ENCODE peak calls at places on chromosomes 5 and 9, in ten cellular contexts. One of them, this sample, is unnamed.

GRCh38 chr9:112249277-112249676 is 74.2 kb upstream of the SUSD1 start:
- DNase-seq in NCI-H1105 treated with DMSO at 0.1 percent for 48 hours: no peak
- DNase-seq in GM10248: peak; percentile 36
- DNase-seq in activated CD8-positive, alpha-beta memory T cell treated with anti-CD3 and anti-CD28 coated beads for 24 hours: no peak
- DNase-seq in T-helper 2 cell: no peak
- DNase-seq in renal cortical epithelial cell: peak; percentile 11
- DNase-seq in ovary: no peak
- DNase-seq in coronary artery: no peak
- DNase-seq in SW 1271: no peak
- DNase-seq in GM23248: peak; percentile 55
- DNase-seq in this sample: no peak

GRCh38 chr9:130837002-130837511 is 2.0 kb downstream of the ABL1 start:
- DNase-seq in T-helper 2 cell: no peak
- DNase-seq in GM10248: no peak
- DNase-seq in SW 1271: peak; percentile 44
- DNase-seq in renal cortical epithelial cell: peak; percentile 79
- DNase-seq in GM23248: peak; percentile 86
- DNase-seq in NCI-H1105 treated with DMSO at 0.1 percent for 48 hours: no peak
- DNase-seq in coronary artery: no peak
- DNase-seq in ovary: no peak
- DNase-seq in activated CD8-positive, alpha-beta memory T cell treated with anti-CD3 and anti-CD28 coated beads for 24 hours: no peak
- DNase-seq in this sample: no peak

GRCh38 chr5:103674321-103674720 is 111.7 kb upstream of the NUDT12 start:
- DNase-seq in coronary artery: no peak
- DNase-seq in SW 1271: no peak
- DNase-seq in renal cortical epithelial cell: no peak
- DNase-seq in activated CD8-positive, alpha-beta memory T cell treated with anti-CD3 and anti-CD28 coated beads for 24 hours: no peak
- DNase-seq in GM10248: no peak
- DNase-seq in ovary: no peak
- DNase-seq in GM23248: no peak
- DNase-seq in T-helper 2 cell: no peak
- DNase-seq in NCI-H1105 treated with DMSO at 0.1 percent for 48 hours: peak; percentile 100
- DNase-seq in this sample: no peak

GRCh38 chr9:81588148-81588874 is 101.0 kb downstream of the TLE1 start:
- DNase-seq in T-helper 2 cell: no peak
- DNase-seq in GM23248: peak; percentile 90
- DNase-seq in activated CD8-positive, alpha-beta memory T cell treated with anti-CD3 and anti-CD28 coated beads for 24 hours: no peak
- DNase-seq in GM10248: no peak
- DNase-seq in renal cortical epithelial cell: peak; percentile 99
- DNase-seq in coronary artery: peak; percentile 86
- DNase-seq in ovary: no peak
- DNase-seq in SW 1271: no peak
- DNase-seq in NCI-H1105 treated with DMSO at 0.1 percent for 48 hours: no peak
- DNase-seq in this sample: no peak

GRCh38 chr5:125700380-125700856 is 722.8 kb upstream of the GRAMD2B start:
- DNase-seq in NCI-H1105 treated with DMSO at 0.1 percent for 48 hours: no peak
- DNase-seq in T-helper 2 cell: no peak
- DNase-seq in activated CD8-positive, alpha-beta memory T cell treated with anti-CD3 and anti-CD28 coated beads for 24 hours: no peak
- DNase-seq in GM23248: no peak
- DNase-seq in coronary artery: no peak
- DNase-seq in SW 1271: no peak
- DNase-seq in ovary: no peak
- DNase-seq in GM10248: no peak
- DNase-seq in renal cortical epithelial cell: peak; percentile 74
- DNase-seq in this sample: no peak

GRCh38 chr5:149177911-149178565 is 36.7 kb downstream of the ABLIM3 start:
- DNase-seq in ovary: no peak
- DNase-seq in GM23248: no peak
- DNase-seq in T-helper 2 cell: no peak
- DNase-seq in SW 1271: no peak
- DNase-seq in coronary artery: no peak
- DNase-seq in renal cortical epithelial cell: no peak
- DNase-seq in activated CD8-positive, alpha-beta memory T cell treated with anti-CD3 and anti-CD28 coated beads for 24 hours: no peak
- DNase-seq in GM10248: no peak
- DNase-seq in NCI-H1105 treated with DMSO at 0.1 percent for 48 hours: no peak
- DNase-seq in this sample: no peak

GRCh38 chr9:132894343-132894742 is 15.6 kb downstream of the SPACA9 start:
- DNase-seq in GM23248: peak; percentile 43
- DNase-seq in NCI-H1105 treated with DMSO at 0.1 percent for 48 hours: no peak
- DNase-seq in T-helper 2 cell: no peak
- DNase-seq in coronary artery: no peak
- DNase-seq in activated CD8-positive, alpha-beta memory T cell treated with anti-CD3 and anti-CD28 coated beads for 24 hours: no peak
- DNase-seq in SW 1271: no peak
- DNase-seq in ovary: no peak
- DNase-seq in renal cortical epithelial cell: no peak
- DNase-seq in GM10248: no peak
- DNase-seq in this sample: no peak

GRCh38 chr9:15250013-15250412 is 57.0 kb downstream of the TTC39B start:
- DNase-seq in activated CD8-positive, alpha-beta memory T cell treated with anti-CD3 and anti-CD28 coated beads for 24 hours: no peak
- DNase-seq in GM10248: no peak
- DNase-seq in NCI-H1105 treated with DMSO at 0.1 percent for 48 hours: no peak
- DNase-seq in SW 1271: no peak
- DNase-seq in ovary: no peak
- DNase-seq in renal cortical epithelial cell: no peak
- DNase-seq in GM23248: no peak
- DNase-seq in coronary artery: no peak
- DNase-seq in T-helper 2 cell: no peak
- DNase-seq in this sample: no peak